ENCODE peak calls at places on chromosome 2, in five cellular contexts. N is HEK293T, E is iris pigment epithelial cell, G is NCI-H2081, O is non-pigmented ciliary epithelial cell. J is an unnamed sample.

GRCh38 chr2:72316774-72317173 is 169.1 kb upstream of the CYP26B1 start:
- DNase-seq in N (no peak), E (no peak), G (no peak), O (no peak), J (no peak)

GRCh38 chr2:2689313-2689712 is 358.2 kb upstream of the MYT1L start:
- DNase-seq in N (no peak), E (no peak), G (no peak), O (no peak), J (no peak)

GRCh38 chr2:12074126-12074883 is 327.9 kb downstream of the LPIN1 start:
- DNase-seq in N (no peak), E (no peak), G (no peak), O (no peak), J (no peak)

GRCh38 chr2:25375989-25376545 is 34.3 kb upstream of the DNMT3A start:
- DNase-seq in N (no peak), E (no peak), G (no peak), O (no peak), J (no peak)

GRCh38 chr2:44938287-44939073 is 3.0 kb upstream of the SIX3 start:
- DNase-seq in N (no peak), E (no peak), G (no peak), O (no peak), J (no peak)

GRCh38 chr2:85390941-85391669 is 19.1 kb downstream of the CAPG start:
- DNase-seq in N (peak), E (peak), G (no peak), O (no peak), J (peak)

GRCh38 chr2:149037851-149038250 is 648 bp upstream of the LYPD6B start:
- DNase-seq in N (no peak), E (no peak), G (no peak), O (no peak), J (no peak)

GRCh38 chr2:232800166-232800565 is 23.8 kb upstream of the KCNJ13 start:
- DNase-seq in N (no peak), E (no peak), G (no peak), O (no peak), J (no peak)

GRCh38 chr2:26086155-26086634 is 52.3 kb downstream of the RAB10 start:
- DNase-seq in N (no peak), E (peak), G (no peak), O (peak), J (no peak)

GRCh38 chr2:139099721-139100120 is 319.5 kb upstream of the NXPH2 start:
- DNase-seq in N (no peak), E (no peak), G (no peak), O (no peak), J (no peak)

GRCh38 chr2:202031261-202031986 is 2.2 kb upstream of the FZD7 start:
- DNase-seq in N (no peak), E (no peak), G (no peak), O (no peak), J (no peak)

GRCh38 chr2:118774458-118775133 is 72.9 kb downstream of the EN1 start:
- DNase-seq in N (peak), E (peak), G (no peak), O (peak), J (peak)

GRCh38 chr2:120243211-120243610 is 9.4 kb upstream of the RALB start:
- DNase-seq in N (no peak), E (peak), G (no peak), O (no peak), J (no peak)

GRCh38 chr2:233462826-233463470 is 103.6 kb downstream of the USP40 start:
- DNase-seq in N (no peak), E (no peak), G (no peak), O (no peak), J (no peak)

GRCh38 chr2:30675758-30676157 is 131.5 kb downstream of the CAPN13 start:
- DNase-seq in N (no peak), E (no peak), G (no peak), O (no peak), J (no peak)

GRCh38 chr2:54470241-54470938 is 14.3 kb downstream of the SPTBN1 start:
- DNase-seq in N (no peak), E (peak), G (no peak), O (peak), J (no peak)

GRCh38 chr2:241764272-241765241 is 12.1 kb upstream of the GAL3ST2 start:
- DNase-seq in N (no peak), E (peak), G (no peak), O (no peak), J (no peak)

GRCh38 chr2:27689424-27689823 is 25.7 kb downstream of the SLC4A1AP start:
- DNase-seq in N (no peak), E (no peak), G (no peak), O (no peak), J (no peak)

GRCh38 chr2:84749442-84749841 is 131.4 kb downstream of the TRABD2A start:
- DNase-seq in N (no peak), E (no peak), G (no peak), O (no peak), J (no peak)

GRCh38 chr2:84969511-84970265 is 1.3 kb upstream of the KCMF1 start:
- DNase-seq in N (no peak), E (peak), G (no peak), O (no peak), J (peak)

GRCh38 chr2:181310967-181311366 is 146.2 kb upstream of the ITGA4 start:
- DNase-seq in N (no peak), E (no peak), G (no peak), O (no peak), J (no peak)

GRCh38 chr2:169258045-169258601 is 104.2 kb downstream of the LRP2 start:
- DNase-seq in N (no peak), E (peak), G (no peak), O (no peak), J (no peak)

GRCh38 chr2:60756097-60757087 is at the start of gene PAPOLG:
- DNase-seq in N (peak), E (peak), G (peak), O (peak), J (peak)

GRCh38 chr2:43905388-43905803 is 66.6 kb downstream of the ABCG8 start:
- DNase-seq in N (no peak), E (peak), G (no peak), O (peak), J (no peak)

GRCh38 chr2:181070119-181070833 is 89.9 kb downstream of the UBE2E3 start:
- DNase-seq in N (no peak), E (peak), G (no peak), O (peak), J (no peak)

GRCh38 chr2:11502740-11503292 is 31.0 kb upstream of the GREB1 start:
- DNase-seq in N (no peak), E (peak), G (no peak), O (no peak), J (no peak)

GRCh38 chr2:190182071-190182524 is 119.6 kb upstream of the MSTN start:
- DNase-seq in N (no peak), E (no peak), G (no peak), O (no peak), J (peak)